ENCODE peak calls at places on chromosome 9, in ten cellular contexts. B is A549, J is stomach, E is tibial nerve, O is right lobe of liver, Q is HCT116, T is sigmoid colon, R is breast epithelium, N is IMR-90, D is H1. L is an unnamed sample.

GRCh38 chr9:12155731-12156130 is 537.5 kb upstream of the TYRP1 start:
- DNase-seq in B (no peak), J (no peak), E (no peak), O (no peak), Q (no peak), T (no peak), R (no peak), N (no peak), D (no peak), L (no peak)

GRCh38 chr9:96087669-96088299 is 212.3 kb downstream of the ERCC6L2 start:
- DNase-seq in B (peak), J (no peak), E (no peak), O (no peak), Q (no peak), T (no peak), R (no peak), N (no peak), D (no peak), L (no peak)

GRCh38 chr9:107269681-107270080 is 13.4 kb upstream of the RAD23B start:
- DNase-seq in B (no peak), J (no peak), E (no peak), O (no peak), Q (no peak), T (no peak), R (no peak), N (peak), D (no peak), L (no peak)

GRCh38 chr9:83473488-83473971 is 64.7 kb downstream of the FRMD3 start:
- DNase-seq in B (peak), J (no peak), E (no peak), O (no peak), Q (no peak), T (no peak), R (no peak), N (no peak), D (no peak), L (no peak)

GRCh38 chr9:13361076-13361475 is 81.6 kb upstream of the MPDZ start:
- DNase-seq in B (no peak), J (no peak), E (no peak), O (no peak), Q (no peak), T (no peak), R (no peak), N (no peak), D (no peak), L (no peak)

GRCh38 chr9:35611230-35611797 is 6.3 kb downstream of the TESK1 start:
- DNase-seq in B (peak), J (peak), E (no peak), O (no peak), Q (peak), T (peak), R (no peak), N (peak), D (peak), L (peak)

GRCh38 chr9:110048976-110049698 is 158.8 kb downstream of the C9orf152 start:
- DNase-seq in B (no peak), J (no peak), E (no peak), O (no peak), Q (no peak), T (no peak), R (no peak), N (no peak), D (peak), L (peak)

GRCh38 chr9:89422151-89422918 is 75.6 kb downstream of the SEMA4D start:
- DNase-seq in B (no peak), J (no peak), E (no peak), O (no peak), Q (no peak), T (no peak), R (no peak), N (peak), D (no peak), L (peak)

GRCh38 chr9:36924071-36924470 is 110.0 kb downstream of the PAX5 start:
- DNase-seq in B (peak), J (no peak), E (no peak), O (no peak), Q (peak), T (peak), R (no peak), N (peak), D (no peak), L (no peak)

GRCh38 chr9:98516897-98517503 is 191.7 kb downstream of the GABBR2 start:
- DNase-seq in B (no peak), J (no peak), E (no peak), O (no peak), Q (no peak), T (no peak), R (no peak), N (no peak), D (no peak), L (no peak)

GRCh38 chr9:98516205-98516896 is 192.4 kb downstream of the GABBR2 start:
- DNase-seq in B (no peak), J (no peak), E (no peak), O (no peak), Q (no peak), T (no peak), R (no peak), N (no peak), D (no peak), L (no peak)

GRCh38 chr9:98515506-98516204 is 193.1 kb downstream of the GABBR2 start:
- DNase-seq in B (no peak), J (no peak), E (no peak), O (no peak), Q (no peak), T (no peak), R (no peak), N (no peak), D (no peak), L (no peak)

GRCh38 chr9:98517710-98518109 is 191.0 kb downstream of the GABBR2 start:
- DNase-seq in B (peak), J (no peak), E (no peak), O (no peak), Q (no peak), T (no peak), R (no peak), N (no peak), D (no peak), L (no peak)

GRCh38 chr9:98514841-98515240 is 193.9 kb downstream of the GABBR2 start:
- DNase-seq in B (no peak), J (no peak), E (no peak), O (no peak), Q (no peak), T (no peak), R (no peak), N (no peak), D (no peak), L (no peak)
- TF ChIP-seq POLR2A in B (no peak), J (no peak), E (no peak), O (no peak), Q (no peak), T (no peak), R (no peak), N (no peak), D (no peak), L (no peak)

DNA sequence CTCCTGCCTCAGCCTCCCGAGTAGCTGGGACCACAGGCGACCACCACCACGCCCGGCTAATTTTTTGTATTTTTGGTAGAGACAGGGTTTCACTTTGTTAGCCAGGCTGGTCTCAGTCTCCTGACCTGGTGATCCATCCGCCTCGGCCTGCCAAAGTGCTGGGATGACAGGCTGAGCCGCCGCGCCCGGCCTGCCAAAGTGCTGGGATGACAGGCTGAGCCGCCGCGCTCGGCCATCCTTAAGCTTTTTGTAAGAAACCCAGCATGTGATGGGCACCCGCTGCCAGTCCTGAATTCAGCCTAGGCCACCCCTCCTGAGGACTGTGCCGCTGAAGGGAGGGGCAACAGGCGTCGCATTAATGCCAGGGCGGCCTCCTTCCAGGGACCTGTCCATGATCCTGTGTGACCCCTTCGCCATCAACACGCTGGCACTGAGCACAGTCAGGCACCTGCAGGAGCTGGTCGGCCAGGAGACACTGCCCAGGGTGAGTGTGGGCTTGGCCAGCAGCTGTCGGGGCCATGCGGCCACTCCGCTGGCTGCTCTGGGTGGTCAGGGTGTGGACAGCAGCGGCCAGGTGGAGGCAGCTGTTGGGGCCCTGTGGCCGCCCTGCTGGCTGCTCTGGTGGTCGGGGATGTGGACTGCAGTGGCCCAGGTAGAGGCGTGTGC is 10.5 kb downstream of the NELFB start:
- DNase-seq in B (no peak), J (no peak), E (no peak), O (no peak), Q (no peak), T (no peak), R (no peak), N (no peak), D (no peak), L (no peak)
- TF ChIP-seq POLR2A in B (no peak), J (no peak), E (no peak), O (no peak), Q (no peak), T (no peak), R (no peak), N (no peak), D (no peak), L (no peak)

DNA sequence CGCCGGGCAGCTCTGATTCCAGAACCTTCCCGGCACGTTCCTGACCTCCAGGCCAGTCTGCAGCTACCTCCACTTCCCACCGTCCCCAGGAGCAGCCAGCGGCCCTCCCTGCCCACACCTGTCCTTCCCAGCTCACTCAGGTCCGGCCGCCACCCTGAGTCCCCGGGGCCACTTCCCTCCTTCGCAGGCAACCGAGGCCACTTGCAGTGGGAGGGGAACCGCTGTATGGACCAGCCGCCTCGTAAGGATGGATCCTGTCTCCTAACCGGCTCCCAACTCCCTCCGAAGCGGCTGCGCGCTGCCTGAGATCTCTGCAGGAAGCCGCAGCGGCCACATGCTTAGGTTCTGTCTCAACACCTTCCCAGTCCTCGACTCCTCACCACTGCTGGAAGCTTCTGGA is 7.5 kb downstream of the TMEM250 start:
- DNase-seq in B (no peak), J (no peak), E (no peak), O (no peak), Q (no peak), T (no peak), R (no peak), N (no peak), D (no peak), L (no peak)
- TF ChIP-seq POLR2A in B (no peak), J (no peak), E (no peak), O (no peak), Q (no peak), T (no peak), R (no peak), N (no peak), D (no peak), L (no peak)

DNA sequence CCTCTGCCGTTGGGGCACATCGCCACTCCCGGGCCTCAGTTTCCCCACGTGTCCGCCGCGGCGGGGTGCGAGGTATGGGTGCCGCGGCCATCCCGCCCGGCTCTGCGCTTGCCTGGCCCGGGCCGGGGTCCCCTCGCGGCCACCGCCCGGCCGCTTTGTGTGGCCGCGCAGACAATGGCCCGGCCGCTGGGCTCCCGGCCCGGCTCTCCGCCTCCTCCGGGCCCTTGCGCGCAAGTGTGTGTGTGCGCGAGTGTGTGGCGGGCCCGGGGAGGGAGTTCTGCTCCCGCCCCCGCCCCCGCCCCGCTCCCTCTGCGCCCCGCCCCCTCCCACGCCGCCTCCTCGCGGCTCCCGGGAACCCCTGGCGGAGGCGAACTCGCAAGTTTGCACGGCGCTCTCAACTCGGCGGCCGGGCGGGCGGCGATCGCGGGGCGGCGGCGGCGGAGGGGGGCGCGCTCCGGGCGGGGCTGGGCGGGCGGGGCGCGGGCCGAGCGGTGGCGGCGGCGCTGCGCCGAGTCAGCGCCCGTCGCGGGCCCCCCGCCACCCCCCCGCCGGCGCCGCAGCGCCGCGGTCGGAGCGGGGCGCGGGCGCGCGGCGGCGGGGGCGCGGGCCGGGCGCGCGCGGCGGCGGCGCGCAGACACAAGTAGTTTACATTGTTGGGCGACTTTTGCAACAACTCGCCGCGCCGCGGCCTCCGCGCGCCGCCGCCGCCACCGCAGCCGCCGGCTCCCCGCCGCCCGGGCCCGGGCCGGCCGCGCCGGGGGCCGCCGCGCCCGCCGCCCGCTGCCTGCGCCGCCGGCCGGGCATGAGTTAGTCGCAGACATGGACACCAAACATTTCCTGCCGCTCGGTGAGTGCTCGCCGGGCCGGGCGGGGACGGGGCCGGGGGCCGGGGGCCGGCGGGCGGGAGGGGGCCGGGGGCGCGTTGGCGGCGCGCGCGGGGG is at the start of gene RXRA:
- DNase-seq in B (peak), J (peak), E (peak), O (peak), Q (no peak), T (peak), R (peak), N (peak), D (peak), L (peak)
- TF ChIP-seq POLR2A in B (peak), J (no peak), E (peak), O (peak), Q (peak), T (no peak), R (no peak), N (peak), D (peak), L (peak)

GRCh38 chr9:32550046-32550608 is 2.0 kb upstream of the SMIM27 start:
- DNase-seq in B (peak), J (no peak), E (no peak), O (no peak), Q (no peak), T (no peak), R (no peak), N (peak), D (no peak), L (peak)

GRCh38 chr9:32551491-32552049 is 557 bp upstream of the SMIM27 start:
- DNase-seq in B (peak), J (no peak), E (no peak), O (no peak), Q (peak), T (peak), R (peak), N (peak), D (peak), L (peak)

GRCh38 chr9:32554107-32554506 is 1.7 kb upstream of the TOPORS start:
- DNase-seq in B (no peak), J (no peak), E (no peak), O (no peak), Q (no peak), T (no peak), R (no peak), N (peak), D (no peak), L (peak)

GRCh38 chr9:32552172-32552872 is at the start of the genes SMIM27 and TOPORS:
- DNase-seq in B (peak), J (peak), E (peak), O (peak), Q (peak), T (peak), R (peak), N (peak), D (peak), L (peak)

GRCh38 chr9:32550609-32551490 is 1.3 kb upstream of the SMIM27 start:
- DNase-seq in B (peak), J (peak), E (peak), O (peak), Q (peak), T (peak), R (peak), N (peak), D (peak), L (peak)
- TF ChIP-seq POLR2A in B (no peak), J (no peak), E (peak), O (no peak), Q (no peak), T (peak), R (peak), N (peak), D (peak), L (peak)

DNA sequence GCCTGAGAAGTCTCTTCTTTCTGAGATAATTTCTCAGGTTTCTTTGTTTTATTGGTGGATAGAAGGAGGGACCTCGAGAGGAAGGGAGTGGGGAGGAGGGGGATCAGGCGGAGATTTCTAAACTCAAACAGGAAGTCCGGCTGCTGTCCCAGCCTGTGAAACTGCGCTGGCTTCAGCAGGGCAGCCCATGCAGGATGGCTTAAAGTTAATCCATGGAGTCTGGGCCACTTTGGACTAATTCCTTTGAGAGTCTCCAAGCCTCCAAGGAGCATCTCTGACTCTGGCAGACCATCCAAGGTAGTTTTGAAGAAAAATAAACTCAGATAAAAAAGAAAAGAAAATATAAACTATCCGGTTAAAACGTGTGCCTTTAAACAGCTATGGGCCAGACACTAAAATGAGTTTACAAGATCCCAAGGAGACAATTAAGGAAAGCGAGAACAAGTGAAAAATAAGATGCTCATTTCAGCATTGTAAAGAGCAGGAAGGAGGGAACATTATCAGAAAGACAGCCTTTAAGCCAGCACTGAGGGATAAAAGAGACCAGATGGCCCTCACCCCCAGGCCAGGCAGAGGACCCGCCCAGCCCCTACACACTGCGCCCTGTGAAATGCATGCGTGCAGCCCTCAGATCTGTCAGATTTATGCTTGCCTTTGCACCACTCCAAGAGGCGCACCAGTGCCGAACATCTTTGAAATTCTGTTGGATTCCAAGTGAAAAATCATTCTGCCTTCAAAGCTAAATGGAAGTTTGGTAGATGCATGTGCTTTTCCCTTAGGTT is 378.2 kb downstream of the MLLT3 start:
- DNase-seq in B (no peak), J (no peak), E (no peak), O (no peak), Q (no peak), T (no peak), R (no peak), N (no peak), D (no peak), L (no peak)
- TF ChIP-seq POLR2A in B (no peak), J (no peak), E (no peak), O (no peak), Q (no peak), T (no peak), R (no peak), N (no peak), D (no peak), L (no peak)

DNA sequence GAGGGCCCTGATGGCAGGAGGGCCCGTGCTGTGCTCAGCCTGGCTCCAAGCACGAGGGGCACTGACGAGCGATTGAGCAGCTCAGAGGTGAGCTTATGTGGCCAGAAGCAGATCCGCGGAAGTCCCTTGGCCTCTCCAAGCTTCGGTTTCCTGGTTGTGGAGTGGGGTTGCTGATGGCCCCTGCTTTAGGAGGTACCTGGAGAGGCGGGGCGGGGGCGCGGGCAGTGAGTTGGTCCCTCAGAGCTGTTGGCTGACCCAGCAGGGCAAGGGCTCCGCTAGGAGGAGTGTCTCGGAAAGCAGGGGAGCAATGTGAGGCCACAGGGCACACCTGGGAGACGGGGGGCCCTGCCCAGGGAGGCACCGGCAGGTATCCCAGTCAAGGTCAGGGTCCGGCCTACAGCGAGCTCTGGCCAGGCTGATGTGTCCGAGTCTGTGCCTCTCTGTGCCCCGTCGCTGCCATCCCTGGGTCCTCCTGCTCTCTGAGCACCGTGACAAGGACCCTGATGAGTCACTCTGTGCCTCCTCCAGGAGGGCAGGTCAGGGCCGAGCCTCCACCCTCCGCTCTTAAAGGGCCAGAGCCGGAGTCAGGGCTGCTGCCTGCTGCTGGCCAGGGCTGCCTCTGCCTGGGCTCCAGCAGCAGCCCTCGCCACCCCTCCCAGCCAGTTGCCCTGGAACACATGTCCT is 14.8 kb downstream of the NCS1 start:
- DNase-seq in B (peak), J (peak), E (no peak), O (no peak), Q (peak), T (peak), R (peak), N (peak), D (peak), L (peak)
- TF ChIP-seq POLR2A in B (no peak), J (no peak), E (no peak), O (no peak), Q (no peak), T (peak), R (no peak), N (no peak), D (no peak), L (peak)

DNA sequence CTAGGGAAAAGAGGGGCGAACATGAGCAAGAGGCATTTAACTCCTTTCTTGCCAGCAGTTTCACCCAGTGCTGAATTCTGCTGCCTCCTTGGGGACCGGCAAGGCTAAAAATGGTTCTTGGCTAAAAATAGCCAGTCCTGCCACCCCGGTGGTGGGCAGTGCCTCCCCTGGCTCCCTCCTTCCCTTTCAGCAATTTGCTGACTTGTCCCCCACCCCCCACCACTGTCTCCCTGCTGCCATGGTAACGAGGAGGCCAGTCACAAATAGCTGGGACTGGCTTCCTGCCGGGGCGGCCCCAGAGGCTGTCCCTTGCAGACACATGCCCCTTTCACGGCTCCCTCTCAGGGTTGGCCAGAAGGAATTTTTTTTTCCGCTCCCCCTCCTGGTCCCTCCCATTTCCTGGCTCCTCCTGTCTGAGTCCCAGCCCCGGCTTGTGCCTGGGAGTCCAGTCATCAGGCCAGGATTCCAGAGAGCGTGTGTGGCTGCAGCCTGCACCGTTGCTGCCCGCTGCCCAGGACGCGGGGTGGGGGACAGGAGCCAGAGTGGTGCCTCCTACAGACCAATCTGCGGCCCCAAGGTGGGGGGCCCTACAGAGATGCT is 130.3 kb downstream of the RGS3 start:
- DNase-seq in B (peak), J (peak), E (peak), O (peak), Q (peak), T (peak), R (peak), N (peak), D (peak), L (peak)
- TF ChIP-seq POLR2A in B (peak), J (peak), E (peak), O (peak), Q (no peak), T (peak), R (peak), N (peak), D (peak), L (no peak)

L was measured in erythroblast.